ENCODE peak calls at places on chromosomes 7 and 10, in six cellular contexts. One of them, this sample, is unnamed. For H3K4me1 and H3K36me3, the result is how much of the 10 kb centered on the place peaks cover.

GRCh38 chr7:28700790-28701203 is 257.3 kb downstream of the TRIL start:
- DNase-seq in endodermal cell: no peak
- DNase-seq in right lobe of liver: no peak
- DNase-seq in neuronal stem cell: no peak
- DNase-seq in CD4-positive, CD25-positive, alpha-beta regulatory T cell: no peak
- DNase-seq in cardiac muscle cell: no peak
- DNase-seq in this sample: no peak

GRCh38 chr10:9733764-9734163 is 1283.9 kb upstream of the CELF2 start:
- DNase-seq in neuronal stem cell: no peak
- DNase-seq in right lobe of liver: no peak
- DNase-seq in endodermal cell: no peak
- DNase-seq in cardiac muscle cell: no peak
- DNase-seq in CD4-positive, CD25-positive, alpha-beta regulatory T cell: no peak
- DNase-seq in this sample: no peak

GRCh38 chr7:16046045-16046444 is 359.6 kb upstream of the MEOX2 start:
- DNase-seq in right lobe of liver: no peak
- DNase-seq in endodermal cell: no peak
- DNase-seq in CD4-positive, CD25-positive, alpha-beta regulatory T cell: no peak
- DNase-seq in cardiac muscle cell: peak
- DNase-seq in neuronal stem cell: no peak
- DNase-seq in this sample: no peak

GRCh38 chr7:98287486-98287959 is 6.0 kb downstream of the BRI3 start:
- DNase-seq in right lobe of liver: peak
- DNase-seq in CD4-positive, CD25-positive, alpha-beta regulatory T cell: no peak
- DNase-seq in cardiac muscle cell: no peak
- DNase-seq in endodermal cell: peak
- DNase-seq in neuronal stem cell: no peak
- DNase-seq in this sample: peak

GRCh38 chr10:996031-996430 is 7.8 kb downstream of the GTPBP4 start:
- DNase-seq in endodermal cell: no peak
- DNase-seq in CD4-positive, CD25-positive, alpha-beta regulatory T cell: no peak
- DNase-seq in neuronal stem cell: no peak
- DNase-seq in cardiac muscle cell: no peak
- DNase-seq in right lobe of liver: no peak
- DNase-seq in this sample: no peak

GRCh38 chr7:100472854-100473499 is 6.0 kb downstream of the TSC22D4 start:
- DNase-seq in endodermal cell: no peak
- DNase-seq in cardiac muscle cell: peak
- DNase-seq in right lobe of liver: no peak
- DNase-seq in neuronal stem cell: no peak
- DNase-seq in CD4-positive, CD25-positive, alpha-beta regulatory T cell: no peak
- DNase-seq in this sample: no peak

GRCh38 chr10:48636901-48637300 is 32.0 kb upstream of the ARHGAP22 start:
- DNase-seq in neuronal stem cell: no peak
- DNase-seq in endodermal cell: no peak
- DNase-seq in CD4-positive, CD25-positive, alpha-beta regulatory T cell: no peak
- DNase-seq in cardiac muscle cell: no peak
- DNase-seq in right lobe of liver: no peak
- DNase-seq in this sample: no peak

GRCh38 chr10:95513941-95514392 is 47.2 kb downstream of the SORBS1 start:
- DNase-seq in endodermal cell: no peak
- DNase-seq in cardiac muscle cell: peak
- DNase-seq in neuronal stem cell: no peak
- DNase-seq in CD4-positive, CD25-positive, alpha-beta regulatory T cell: no peak
- DNase-seq in right lobe of liver: peak
- DNase-seq in this sample: no peak

GRCh38 chr7:87628780-87629569 is 777 bp downstream of the RUNDC3B start:
- DNase-seq in right lobe of liver: peak
- DNase-seq in neuronal stem cell: no peak
- DNase-seq in cardiac muscle cell: peak
- DNase-seq in endodermal cell: peak
- DNase-seq in CD4-positive, CD25-positive, alpha-beta regulatory T cell: no peak
- DNase-seq in this sample: peak

GRCh38 chr10:1369665-1370064 is 313.5 kb downstream of the WDR37 start:
- DNase-seq in right lobe of liver: no peak
- DNase-seq in neuronal stem cell: no peak
- DNase-seq in CD4-positive, CD25-positive, alpha-beta regulatory T cell: no peak
- DNase-seq in endodermal cell: no peak
- DNase-seq in cardiac muscle cell: no peak
- DNase-seq in this sample: no peak

GRCh38 chr7:70647801-70648491 is 484.0 kb upstream of the GALNT17 start:
- DNase-seq in right lobe of liver: no peak
- DNase-seq in CD4-positive, CD25-positive, alpha-beta regulatory T cell: peak
- DNase-seq in endodermal cell: no peak
- DNase-seq in cardiac muscle cell: no peak
- DNase-seq in neuronal stem cell: no peak
- DNase-seq in this sample: no peak

GRCh38 chr10:114437456-114438292 is 33.4 kb upstream of the AFAP1L2 start:
- DNase-seq in CD4-positive, CD25-positive, alpha-beta regulatory T cell: no peak
- DNase-seq in right lobe of liver: no peak
- DNase-seq in endodermal cell: peak
- DNase-seq in cardiac muscle cell: peak
- DNase-seq in neuronal stem cell: no peak
- DNase-seq in this sample: no peak

GRCh38 chr10:86375204-86375603 is 8.6 kb upstream of the GRID1 start:
- DNase-seq in neuronal stem cell: no peak
- DNase-seq in cardiac muscle cell: no peak
- DNase-seq in CD4-positive, CD25-positive, alpha-beta regulatory T cell: no peak
- DNase-seq in endodermal cell: no peak
- DNase-seq in right lobe of liver: no peak
- DNase-seq in this sample: peak

GRCh38 chr7:582081-582835 is 62.6 kb upstream of the PDGFA start:
- DNase-seq in right lobe of liver: no peak
- DNase-seq in cardiac muscle cell: no peak
- DNase-seq in endodermal cell: no peak
- DNase-seq in neuronal stem cell: no peak
- DNase-seq in CD4-positive, CD25-positive, alpha-beta regulatory T cell: no peak
- DNase-seq in this sample: no peak

GRCh38 chr10:113474756-113475155 is 78.1 kb upstream of the HABP2 start:
- DNase-seq in neuronal stem cell: no peak
- DNase-seq in endodermal cell: no peak
- DNase-seq in cardiac muscle cell: no peak
- DNase-seq in right lobe of liver: no peak
- DNase-seq in CD4-positive, CD25-positive, alpha-beta regulatory T cell: no peak
- DNase-seq in this sample: no peak

GRCh38 chr7:130951303-130951975 is 217.4 kb upstream of the KLF14 start:
- DNase-seq in endodermal cell: no peak
- DNase-seq in neuronal stem cell: no peak
- DNase-seq in right lobe of liver: no peak
- DNase-seq in CD4-positive, CD25-positive, alpha-beta regulatory T cell: peak
- DNase-seq in cardiac muscle cell: no peak
- DNase-seq in this sample: no peak

GRCh38 chr10:126199221-126199998 is 188.9 kb downstream of the ADAM12 start:
- DNase-seq in CD4-positive, CD25-positive, alpha-beta regulatory T cell: no peak
- DNase-seq in neuronal stem cell: no peak
- DNase-seq in right lobe of liver: no peak
- DNase-seq in endodermal cell: no peak
- DNase-seq in cardiac muscle cell: peak
- DNase-seq in this sample: no peak

GRCh38 chr7:91265693-91266066 is 1.4 kb downstream of the FZD1 start:
- DNase-seq in neuronal stem cell: no peak
- DNase-seq in right lobe of liver: peak
- DNase-seq in CD4-positive, CD25-positive, alpha-beta regulatory T cell: no peak
- DNase-seq in endodermal cell: peak
- DNase-seq in cardiac muscle cell: peak
- DNase-seq in this sample: peak

GRCh38 chr7:157542669-157543021 is 205.8 kb downstream of the DNAJB6 start:
- DNase-seq in right lobe of liver: no peak
- DNase-seq in neuronal stem cell: no peak
- DNase-seq in CD4-positive, CD25-positive, alpha-beta regulatory T cell: no peak
- DNase-seq in cardiac muscle cell: no peak
- DNase-seq in endodermal cell: no peak
- DNase-seq in this sample: no peak

GRCh38 chr10:116044722-116045374 is 228.2 kb downstream of the GFRA1 start:
- DNase-seq in endodermal cell: no peak
- DNase-seq in neuronal stem cell: no peak
- DNase-seq in right lobe of liver: peak
- DNase-seq in cardiac muscle cell: peak
- DNase-seq in CD4-positive, CD25-positive, alpha-beta regulatory T cell: no peak
- DNase-seq in this sample: no peak

GRCh38 chr10:17200885-17201164 is 647 bp downstream of the TRDMT1 start:
- DNase-seq in cardiac muscle cell: peak
- DNase-seq in neuronal stem cell: no peak
- DNase-seq in endodermal cell: no peak
- DNase-seq in CD4-positive, CD25-positive, alpha-beta regulatory T cell: no peak
- DNase-seq in right lobe of liver: peak
- DNase-seq in this sample: no peak

GRCh38 chr7:115023219-115023618 is 101.3 kb downstream of the MDFIC start:
- DNase-seq in CD4-positive, CD25-positive, alpha-beta regulatory T cell: no peak
- DNase-seq in endodermal cell: no peak
- DNase-seq in neuronal stem cell: no peak
- DNase-seq in right lobe of liver: no peak
- DNase-seq in cardiac muscle cell: no peak
- DNase-seq in this sample: no peak

GRCh38 chr7:31815796-31816195 is 128.8 kb downstream of the PPP1R17 start:
- DNase-seq in endodermal cell: no peak
- DNase-seq in cardiac muscle cell: no peak
- DNase-seq in neuronal stem cell: no peak
- DNase-seq in CD4-positive, CD25-positive, alpha-beta regulatory T cell: no peak
- DNase-seq in right lobe of liver: no peak
- DNase-seq in this sample: no peak

GRCh38 chr10:59011972-59012632 is 164.3 kb upstream of the PHYHIPL start:
- DNase-seq in endodermal cell: no peak
- DNase-seq in cardiac muscle cell: no peak
- DNase-seq in neuronal stem cell: no peak
- DNase-seq in right lobe of liver: no peak
- DNase-seq in CD4-positive, CD25-positive, alpha-beta regulatory T cell: no peak
- DNase-seq in this sample: no peak

GRCh38 chr10:5488272-5489161 is 10.9 kb downstream of the CALML5 start:
- DNase-seq in CD4-positive, CD25-positive, alpha-beta regulatory T cell: no peak
- DNase-seq in cardiac muscle cell: no peak
- DNase-seq in neuronal stem cell: no peak
- DNase-seq in endodermal cell: peak
- DNase-seq in right lobe of liver: peak
- DNase-seq in this sample: no peak

DNA sequence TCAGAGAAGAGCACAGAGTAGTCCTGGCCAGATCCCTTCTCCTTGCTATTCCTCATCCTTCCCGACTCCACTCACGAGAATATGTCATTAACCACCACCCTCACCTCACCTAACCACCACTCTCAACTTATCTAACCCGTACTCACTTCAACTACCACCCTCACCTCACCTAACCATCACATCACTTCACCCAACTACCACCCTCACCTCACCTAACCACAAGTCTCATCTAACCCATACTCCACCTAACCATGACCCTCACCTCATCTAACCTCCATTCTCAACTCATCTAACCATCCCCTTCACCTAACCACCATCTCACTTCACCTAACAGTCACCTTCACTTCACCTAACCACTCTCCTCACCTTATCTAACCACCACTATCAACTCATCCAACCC is 85.0 kb downstream of the VIPR2 start:
- DNase-seq in cardiac muscle cell: no peak
- DNase-seq in neuronal stem cell: no peak
- DNase-seq in CD4-positive, CD25-positive, alpha-beta regulatory T cell: no peak
- DNase-seq in endodermal cell: no peak
- DNase-seq in right lobe of liver: no peak
- DNase-seq in this sample: no peak
- H3K4me3 ChIP-seq in cardiac muscle cell: no peak
- H3K4me3 ChIP-seq in neuronal stem cell: no peak
- H3K4me3 ChIP-seq in CD4-positive, CD25-positive, alpha-beta regulatory T cell: no peak
- H3K4me3 ChIP-seq in endodermal cell: no peak
- H3K4me3 ChIP-seq in right lobe of liver: no peak
- H3K4me3 ChIP-seq in this sample: no peak

GRCh38 chr10:43123361-43124093 is 14.7 kb upstream of the CSGALNACT2 start:
- DNase-seq in CD4-positive, CD25-positive, alpha-beta regulatory T cell: no peak
- DNase-seq in right lobe of liver: no peak
- DNase-seq in endodermal cell: peak
- DNase-seq in cardiac muscle cell: no peak
- DNase-seq in neuronal stem cell: no peak
- DNase-seq in this sample: no peak
- H3K4me1 ChIP-seq in CD4-positive, CD25-positive, alpha-beta regulatory T cell: under half
- H3K4me1 ChIP-seq in right lobe of liver: under half
- H3K4me1 ChIP-seq in endodermal cell: under half
- H3K4me1 ChIP-seq in cardiac muscle cell: under half
- H3K4me1 ChIP-seq in neuronal stem cell: under half
- H3K4me1 ChIP-seq in this sample: under half

GRCh38 chr7:44061645-44062179 is 3.7 kb downstream of the PGAM2 start:
- DNase-seq in cardiac muscle cell: no peak
- DNase-seq in endodermal cell: no peak
- DNase-seq in CD4-positive, CD25-positive, alpha-beta regulatory T cell: no peak
- DNase-seq in neuronal stem cell: no peak
- DNase-seq in right lobe of liver: no peak
- DNase-seq in this sample: peak
- H3K36me3 ChIP-seq in cardiac muscle cell: under half
- H3K36me3 ChIP-seq in endodermal cell: under half
- H3K36me3 ChIP-seq in CD4-positive, CD25-positive, alpha-beta regulatory T cell: under half
- H3K36me3 ChIP-seq in neuronal stem cell: half or more
- H3K36me3 ChIP-seq in right lobe of liver: under half
- H3K36me3 ChIP-seq in this sample: half or more

GRCh38 chr7:36747969-36748574 is 23.8 kb upstream of the AOAH start:
- DNase-seq in CD4-positive, CD25-positive, alpha-beta regulatory T cell: no peak
- DNase-seq in cardiac muscle cell: peak
- DNase-seq in endodermal cell: no peak
- DNase-seq in right lobe of liver: no peak
- DNase-seq in neuronal stem cell: no peak
- DNase-seq in this sample: no peak

GRCh38 chr7:36749282-36749960 is 25.1 kb upstream of the AOAH start:
- DNase-seq in cardiac muscle cell: peak
- DNase-seq in right lobe of liver: no peak
- DNase-seq in CD4-positive, CD25-positive, alpha-beta regulatory T cell: no peak
- DNase-seq in endodermal cell: no peak
- DNase-seq in neuronal stem cell: no peak
- DNase-seq in this sample: no peak

GRCh38 chr7:36746347-36746746 is 22.1 kb upstream of the AOAH start:
- DNase-seq in endodermal cell: no peak
- DNase-seq in CD4-positive, CD25-positive, alpha-beta regulatory T cell: no peak
- DNase-seq in right lobe of liver: peak
- DNase-seq in cardiac muscle cell: peak
- DNase-seq in neuronal stem cell: no peak
- DNase-seq in this sample: no peak

GRCh38 chr7:36742911-36743775 is 18.8 kb upstream of the AOAH start:
- DNase-seq in CD4-positive, CD25-positive, alpha-beta regulatory T cell: no peak
- DNase-seq in right lobe of liver: no peak
- DNase-seq in cardiac muscle cell: no peak
- DNase-seq in endodermal cell: no peak
- DNase-seq in neuronal stem cell: no peak
- DNase-seq in this sample: no peak

DNA sequence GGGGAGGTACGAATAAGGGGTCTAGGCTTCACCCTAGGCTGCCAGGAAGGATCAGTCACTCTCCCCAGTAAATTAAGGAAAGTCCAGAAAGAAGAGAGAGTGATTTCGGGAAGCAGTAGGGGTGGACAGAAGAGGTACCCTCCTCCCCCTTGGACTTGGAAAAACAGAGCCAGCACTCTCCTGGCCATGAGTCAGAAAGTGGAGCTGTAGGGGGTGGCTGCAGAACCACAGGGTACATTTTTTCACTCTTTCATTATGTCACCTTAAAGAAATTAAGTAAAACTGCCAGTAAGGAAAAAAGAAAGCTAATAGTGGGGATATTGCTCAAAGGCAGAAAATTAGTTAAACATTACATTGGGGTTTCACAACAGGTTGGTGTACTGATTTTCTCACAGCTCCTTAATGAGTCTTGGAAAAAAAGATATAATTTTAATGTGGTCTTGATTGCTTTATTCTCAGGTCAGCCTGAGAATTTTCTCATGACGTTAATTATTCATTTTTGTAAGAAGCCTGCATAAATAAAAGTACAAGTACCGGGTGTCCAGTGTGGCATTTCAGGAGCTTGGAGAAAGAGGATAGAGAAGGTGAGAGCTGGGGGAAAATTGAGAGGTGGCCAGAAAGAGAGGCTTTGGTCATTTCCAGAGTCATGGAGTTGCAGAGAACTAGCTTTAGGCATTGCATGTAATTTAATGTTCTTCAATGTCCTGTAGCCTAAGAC is 23.1 kb upstream of the AOAH start:
- DNase-seq in cardiac muscle cell: peak
- DNase-seq in endodermal cell: no peak
- DNase-seq in CD4-positive, CD25-positive, alpha-beta regulatory T cell: no peak
- DNase-seq in neuronal stem cell: no peak
- DNase-seq in right lobe of liver: peak
- DNase-seq in this sample: no peak
- H3K4me3 ChIP-seq in cardiac muscle cell: no peak
- H3K4me3 ChIP-seq in endodermal cell: no peak
- H3K4me3 ChIP-seq in CD4-positive, CD25-positive, alpha-beta regulatory T cell: no peak
- H3K4me3 ChIP-seq in neuronal stem cell: no peak
- H3K4me3 ChIP-seq in right lobe of liver: peak
- H3K4me3 ChIP-seq in this sample: no peak